ENCODE peak calls at places on chromosomes 3 and 15, in seven cellular contexts. Y, A, X, B, V, R and K are unnamed samples.

GRCh38 chr3:95343228-95343627 is 1280.4 kb downstream of the NSUN3 start:
- DNase-seq in Y (no peak), A (no peak), X (no peak), B (no peak), V (no peak), R (peak; percentile 65), K (no peak)

GRCh38 chr3:157248590-157249425 is 88.9 kb upstream of the CCNL1 start:
- DNase-seq in Y (no peak), A (peak; percentile 94), X (no peak), B (no peak), V (no peak), R (no peak), K (no peak)

GRCh38 chr15:64656508-64656907 is 118.9 kb downstream of the RBPMS2 start:
- DNase-seq in Y (no peak), A (no peak), X (no peak), B (no peak), V (no peak), R (no peak), K (no peak)

GRCh38 chr15:92118936-92119325 is 265.4 kb downstream of the SLCO3A1 start:
- DNase-seq in Y (no peak), A (no peak), X (no peak), B (no peak), V (no peak), R (no peak), K (no peak)

GRCh38 chr15:80599359-80599758 is 95.8 kb upstream of the ABHD17C start:
- DNase-seq in Y (no peak), A (peak; percentile 86), X (no peak), B (no peak), V (no peak), R (no peak), K (no peak)

GRCh38 chr3:193982258-193982659 is 153.7 kb upstream of the HES1 start:
- DNase-seq in Y (no peak), A (no peak), X (no peak), B (no peak), V (peak; percentile 66), R (peak; percentile 92), K (no peak)

GRCh38 chr15:85545185-85545584 is 164.8 kb downstream of the AKAP13 start:
- DNase-seq in Y (no peak), A (peak; percentile 33), X (no peak), B (no peak), V (no peak), R (no peak), K (no peak)

GRCh38 chr3:44439499-44440295 is 37.8 kb downstream of the ZNF445 start:
- DNase-seq in Y (peak; percentile 83), A (peak; percentile 61), X (no peak), B (no peak), V (peak; percentile 88), R (peak; percentile 75), K (no peak)

GRCh38 chr15:50543556-50543955 is 2.9 kb downstream of the USP50 start:
- DNase-seq in Y (no peak), A (peak; percentile 9), X (no peak), B (no peak), V (no peak), R (no peak), K (no peak)

GRCh38 chr3:13706886-13707285 is 158.0 kb downstream of the FBLN2 start:
- DNase-seq in Y (no peak), A (no peak), X (no peak), B (no peak), V (no peak), R (no peak), K (no peak)
- H3K9me3 ChIP-seq in Y (no peaks in the 10 kb centered on the region), A (peaks cover 13% of the 10 kb centered on the region), X (peaks cover 4% of the 10 kb centered on the region), B (peaks cover 6% of the 10 kb centered on the region), V (no peaks in the 10 kb centered on the region), R (no peaks in the 10 kb centered on the region), K (no peaks in the 10 kb centered on the region)

GRCh38 chr3:181721369-181721768 is 9.6 kb downstream of the SOX2 start:
- DNase-seq in Y (no peak), A (no peak), X (no peak), B (no peak), V (no peak), R (no peak), K (no peak)

GRCh38 chr3:181723064-181723463 is 11.3 kb downstream of the SOX2 start:
- DNase-seq in Y (no peak), A (no peak), X (peak; percentile 46), B (no peak), V (no peak), R (no peak), K (no peak)

GRCh38 chr3:181720281-181720680 is 8.6 kb downstream of the SOX2 start:
- DNase-seq in Y (no peak), A (no peak), X (peak; percentile 47), B (no peak), V (no peak), R (no peak), K (no peak)

GRCh38 chr3:181723568-181724431 is 12.1 kb downstream of the SOX2 start:
- DNase-seq in Y (no peak), A (no peak), X (peak; percentile 62), B (no peak), V (no peak), R (no peak), K (no peak)

GRCh38 chr3:181722156-181722555 is 10.4 kb downstream of the SOX2 start:
- DNase-seq in Y (no peak), A (no peak), X (peak; percentile 54), B (no peak), V (no peak), R (no peak), K (no peak)
- H3K27me3 ChIP-seq in Y (peaks cover 78% of the 10 kb centered on the region), A (peaks cover 62% of the 10 kb centered on the region), X (peaks cover 18% of the 10 kb centered on the region), B (peaks cover 9% of the 10 kb centered on the region), V (peaks cover 100% of the 10 kb centered on the region), R (peaks cover 88% of the 10 kb centered on the region), K (peaks cover 5% of the 10 kb centered on the region)

GRCh38 chr3:189758186-189758585 is 127.0 kb downstream of the TP63 start:
- DNase-seq in Y (no peak), A (no peak), X (no peak), B (no peak), V (no peak), R (no peak), K (no peak)
- H3K9me3 ChIP-seq in Y (no peaks in the 10 kb centered on the region), A (no peaks in the 10 kb centered on the region), X (peaks cover 2% of the 10 kb centered on the region), B (no peaks in the 10 kb centered on the region), V (no peaks in the 10 kb centered on the region), R (no peaks in the 10 kb centered on the region), K (no peaks in the 10 kb centered on the region)

GRCh38 chr3:197874653-197875052 is 75.3 kb upstream of the RPL35A start:
- DNase-seq in Y (no peak), A (no peak), X (no peak), B (no peak), V (no peak), R (no peak), K (no peak)
- H3K27me3 ChIP-seq in Y (no peaks in the 10 kb centered on the region), A (no peaks in the 10 kb centered on the region), X (no peaks in the 10 kb centered on the region), B (no peaks in the 10 kb centered on the region), V (no peaks in the 10 kb centered on the region), R (no peaks in the 10 kb centered on the region), K (no peaks in the 10 kb centered on the region)

GRCh38 chr15:56227780-56228179 is 15.9 kb downstream of the RFX7 start:
- DNase-seq in Y (no peak), A (no peak), X (no peak), B (no peak), V (no peak), R (no peak), K (no peak)

GRCh38 chr15:56228352-56228751 is 15.3 kb downstream of the RFX7 start:
- DNase-seq in Y (no peak), A (no peak), X (no peak), B (no peak), V (no peak), R (no peak), K (no peak)

GRCh38 chr15:56227315-56227714 is 16.4 kb downstream of the RFX7 start:
- DNase-seq in Y (no peak), A (no peak), X (no peak), B (no peak), V (no peak), R (no peak), K (no peak)

GRCh38 chr15:56232058-56232457 is 11.6 kb downstream of the RFX7 start:
- DNase-seq in Y (no peak), A (no peak), X (no peak), B (no peak), V (no peak), R (no peak), K (no peak)

DNA sequence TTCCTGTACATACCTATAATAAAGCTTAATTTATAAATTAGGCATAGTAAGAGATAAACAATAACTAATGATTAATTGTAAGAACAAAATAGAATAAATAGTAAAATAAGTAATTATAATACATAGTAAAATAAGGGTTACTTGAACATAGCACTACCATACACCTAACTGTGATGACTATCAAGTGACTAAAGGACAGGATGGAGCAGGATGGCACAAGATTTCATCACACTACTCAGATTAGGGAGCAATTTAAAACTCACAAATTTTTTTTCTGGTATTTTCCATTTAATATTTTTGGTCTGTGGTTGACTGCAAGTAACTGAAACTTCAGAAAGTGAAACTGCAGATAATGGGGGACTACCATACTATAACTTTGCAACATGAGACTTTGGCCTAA is 14.8 kb downstream of the RFX7 start:
- DNase-seq in Y (no peak), A (no peak), X (no peak), B (no peak), V (no peak), R (no peak), K (no peak)
- H3K9me3 ChIP-seq in Y (no peaks in the 10 kb centered on the region), A (peaks cover 16% of the 10 kb centered on the region), X (peaks cover 37% of the 10 kb centered on the region), B (peaks cover 33% of the 10 kb centered on the region), V (peaks cover 27% of the 10 kb centered on the region), R (no peaks in the 10 kb centered on the region), K (peaks cover 3% of the 10 kb centered on the region)

DNA sequence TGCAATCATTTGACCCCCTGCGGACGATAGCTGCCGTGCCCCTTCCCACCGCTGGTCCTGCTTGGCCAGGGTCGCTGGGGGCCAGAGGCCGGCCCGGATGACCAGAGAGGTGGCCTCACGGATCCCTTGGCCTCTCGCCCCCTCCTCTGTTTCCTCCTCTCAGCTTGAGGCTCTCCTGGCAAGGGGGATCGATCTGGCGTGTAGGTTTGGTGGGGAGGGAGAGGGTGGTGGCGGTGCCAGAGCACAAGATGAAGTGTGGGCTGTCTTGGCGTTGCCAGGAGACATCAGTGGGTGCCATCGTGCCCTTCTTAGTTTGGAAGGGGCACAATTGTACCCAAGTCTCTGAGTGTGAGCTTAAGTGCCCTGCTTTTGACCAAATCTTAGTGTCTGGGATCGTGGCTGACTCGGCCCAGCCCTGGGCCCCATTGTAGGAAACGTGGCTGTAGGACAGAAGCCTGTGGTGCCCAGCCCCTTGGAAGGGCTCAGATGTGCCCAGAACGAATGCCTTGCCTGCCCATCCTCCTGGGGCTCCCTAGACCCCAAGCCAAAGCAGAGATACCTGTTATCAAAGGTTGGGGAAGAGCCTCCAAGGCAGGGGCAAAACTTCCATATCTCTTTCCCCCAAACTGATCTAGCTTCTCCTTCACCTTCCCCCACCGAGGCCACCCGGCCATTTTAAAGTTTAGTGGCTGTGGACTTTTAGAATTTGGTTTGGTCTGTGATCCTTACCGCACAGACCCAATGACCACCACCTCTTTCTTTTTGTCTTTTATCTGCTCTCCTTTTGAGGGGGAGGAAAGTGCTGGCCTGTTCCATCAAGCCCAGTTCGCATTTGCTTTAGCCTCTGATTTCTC is 14.4 kb downstream of the NR2F2 start:
- DNase-seq in Y (no peak), A (no peak), X (peak; percentile 62), B (peak; percentile 36), V (no peak), R (peak; percentile 19), K (no peak)
- H3K27me3 ChIP-seq in Y (peaks cover 39% of the 10 kb centered on the region), A (no peaks in the 10 kb centered on the region), X (peaks cover 90% of the 10 kb centered on the region), B (peaks cover 79% of the 10 kb centered on the region), V (peaks cover 32% of the 10 kb centered on the region), R (no peaks in the 10 kb centered on the region), K (peaks cover 81% of the 10 kb centered on the region)